ENCODE peak calls at places on chromosomes 7 and 10, in five cellular contexts. R is DND-41, U is heart right ventricle, N is OCI-LY7, B is body of pancreas. M is an unnamed sample.

GRCh38 chr7:15457959-15458955 is 103.6 kb downstream of the AGMO start:
- DNase-seq in R (no peak), U (no peak), N (no peak), B (no peak), M (no peak)

GRCh38 chr7:142420554-142421362 is 162.9 kb upstream of the PRSS58 start:
- DNase-seq in R (peak), U (no peak), N (no peak), B (no peak), M (no peak)

GRCh38 chr7:139860090-139860773 is 31.2 kb downstream of the TBXAS1 start:
- DNase-seq in R (no peak), U (no peak), N (peak), B (peak), M (no peak)

GRCh38 chr7:108570146-108570755 is 577 bp downstream of the DNAJB9 start:
- DNase-seq in R (peak), U (peak), N (peak), B (peak), M (peak)

GRCh38 chr10:6522230-6522629 is 57.8 kb downstream of the PRKCQ start:
- DNase-seq in R (no peak), U (no peak), N (no peak), B (no peak), M (no peak)

GRCh38 chr10:85986777-85987176 is 379.8 kb downstream of the GRID1 start:
- DNase-seq in R (no peak), U (no peak), N (no peak), B (no peak), M (no peak)

GRCh38 chr7:100824499-100825214 is 2.7 kb downstream of the EPHB4 start:
- DNase-seq in R (no peak), U (no peak), N (no peak), B (no peak), M (no peak)

GRCh38 chr7:41421056-41421455 is 281.8 kb downstream of the INHBA start:
- DNase-seq in R (no peak), U (no peak), N (no peak), B (no peak), M (no peak)

GRCh38 chr7:55056577-55057480 is 38.0 kb downstream of the EGFR start:
- DNase-seq in R (no peak), U (no peak), N (no peak), B (no peak), M (no peak)

GRCh38 chr10:48199580-48200377 is 74.7 kb downstream of the FRMPD2 start:
- DNase-seq in R (peak), U (no peak), N (no peak), B (peak), M (no peak)

GRCh38 chr10:117464176-117464575 is 78.4 kb upstream of the EMX2 start:
- DNase-seq in R (no peak), U (no peak), N (no peak), B (no peak), M (no peak)

GRCh38 chr10:98272690-98273453 is 4.9 kb upstream of the LOXL4 start:
- DNase-seq in R (no peak), U (no peak), N (no peak), B (no peak), M (no peak)

GRCh38 chr7:157513162-157513621 is 176.4 kb downstream of the DNAJB6 start:
- DNase-seq in R (no peak), U (no peak), N (no peak), B (no peak), M (no peak)

GRCh38 chr10:95314519-95314918 is 23.7 kb upstream of the PDLIM1 start:
- DNase-seq in R (no peak), U (no peak), N (no peak), B (no peak), M (no peak)

GRCh38 chr10:23106508-23106907 is 11.1 kb downstream of the MSRB2 start:
- DNase-seq in R (no peak), U (no peak), N (no peak), B (no peak), M (no peak)

GRCh38 chr7:86918245-86918644 is 141.2 kb downstream of the ELAPOR2 start:
- DNase-seq in R (no peak), U (no peak), N (no peak), B (no peak), M (no peak)

GRCh38 chr7:110721395-110721794 is 369.5 kb upstream of the LRRN3 start:
- DNase-seq in R (no peak), U (no peak), N (no peak), B (no peak), M (no peak)

GRCh38 chr7:28125381-28126046 is 55.1 kb downstream of the JAZF1 start:
- DNase-seq in R (no peak), U (no peak), N (no peak), B (no peak), M (no peak)

GRCh38 chr10:6491841-6492609 is 88.1 kb downstream of the PRKCQ start:
- DNase-seq in R (no peak), U (no peak), N (no peak), B (no peak), M (peak)

GRCh38 chr7:99143522-99143852 is 421 bp downstream of the SMURF1 start:
- DNase-seq in R (no peak), U (no peak), N (no peak), B (no peak), M (no peak)

GRCh38 chr10:44974628-44975431 is 3.8 kb downstream of the DEPP1 start:
- DNase-seq in R (peak), U (peak), N (peak), B (peak), M (peak)

GRCh38 chr7:116582806-116583444 is 58.1 kb downstream of the CAV1 start:
- DNase-seq in R (no peak), U (peak), N (no peak), B (no peak), M (no peak)

GRCh38 chr7:13829914-13830603 is 159.4 kb downstream of the ETV1 start:
- DNase-seq in R (no peak), U (peak), N (no peak), B (no peak), M (no peak)

GRCh38 chr7:75631711-75632110 is 107.0 kb downstream of the HIP1 start:
- DNase-seq in R (no peak), U (no peak), N (no peak), B (no peak), M (no peak)

GRCh38 chr10:22002531-22003110 is 909 bp downstream of the DNAJC1 start:
- DNase-seq in R (peak), U (no peak), N (peak), B (peak), M (peak)

GRCh38 chr10:71735709-71736569 is 16.4 kb upstream of the C10orf105 start:
- DNase-seq in R (peak), U (no peak), N (peak), B (peak), M (peak)

GRCh38 chr10:75588031-75588430 is 156.6 kb downstream of the LRMDA start:
- DNase-seq in R (no peak), U (no peak), N (no peak), B (no peak), M (no peak)

GRCh38 chr7:138429577-138430250 is 30.3 kb upstream of the TRIM24 start:
- DNase-seq in R (no peak), U (no peak), N (peak), B (no peak), M (no peak)

GRCh38 chr10:58782876-58783859 is 270.5 kb downstream of the BICC1 start:
- DNase-seq in R (no peak), U (peak), N (no peak), B (peak), M (no peak)

GRCh38 chr7:121901026-121901425 is 28.1 kb downstream of the PTPRZ1 start:
- DNase-seq in R (no peak), U (no peak), N (no peak), B (no peak), M (no peak)

GRCh38 chr10:131921191-131921590 is 20.4 kb downstream of the PPP2R2D start:
- DNase-seq in R (no peak), U (no peak), N (no peak), B (no peak), M (no peak)

GRCh38 chr7:47093835-47094234 is 488.1 kb downstream of the TNS3 start:
- DNase-seq in R (no peak), U (no peak), N (no peak), B (no peak), M (no peak)

GRCh38 chr7:133423618-133424017 is 170.7 kb downstream of the EXOC4 start:
- DNase-seq in R (no peak), U (no peak), N (no peak), B (no peak), M (no peak)

GRCh38 chr7:31493714-31494181 is 20.1 kb upstream of the ITPRID1 start:
- DNase-seq in R (no peak), U (no peak), N (no peak), B (peak), M (no peak)

GRCh38 chr7:149715476-149715875 is 57.9 kb downstream of the ZNF467 start:
- DNase-seq in R (no peak), U (no peak), N (no peak), B (no peak), M (no peak)
- H3K4me3 ChIP-seq in R (no peak), U (peak), N (peak), B (peak), M (peak)

GRCh38 chr10:133022784-133023115 is 65.0 kb upstream of the ADGRA1 start:
- DNase-seq in R (no peak), U (peak), N (no peak), B (no peak), M (no peak)
- H3K27ac ChIP-seq in R (no peak), U (no peak), N (no peak), B (no peak), M (no peak)

GRCh38 chr7:1533569-1534329 is 3.2 kb downstream of the MAFK start:
- DNase-seq in R (no peak), U (peak), N (no peak), B (peak), M (no peak)

GRCh38 chr7:1534330-1535099 is 4.0 kb downstream of the MAFK start:
- DNase-seq in R (no peak), U (no peak), N (no peak), B (no peak), M (no peak)

GRCh38 chr7:1532456-1533254 is 2.2 kb downstream of the MAFK start:
- DNase-seq in R (no peak), U (peak), N (peak), B (peak), M (peak)

GRCh38 chr7:1531979-1532455 is 1.5 kb downstream of the MAFK start:
- DNase-seq in R (no peak), U (peak), N (no peak), B (no peak), M (no peak)

GRCh38 chr7:1533255-1533568 is 2.7 kb downstream of the MAFK start:
- DNase-seq in R (no peak), U (no peak), N (no peak), B (no peak), M (no peak)
- H3K4me3 ChIP-seq in R (peak), U (peak), N (peak), B (no peak), M (peak)

DNA sequence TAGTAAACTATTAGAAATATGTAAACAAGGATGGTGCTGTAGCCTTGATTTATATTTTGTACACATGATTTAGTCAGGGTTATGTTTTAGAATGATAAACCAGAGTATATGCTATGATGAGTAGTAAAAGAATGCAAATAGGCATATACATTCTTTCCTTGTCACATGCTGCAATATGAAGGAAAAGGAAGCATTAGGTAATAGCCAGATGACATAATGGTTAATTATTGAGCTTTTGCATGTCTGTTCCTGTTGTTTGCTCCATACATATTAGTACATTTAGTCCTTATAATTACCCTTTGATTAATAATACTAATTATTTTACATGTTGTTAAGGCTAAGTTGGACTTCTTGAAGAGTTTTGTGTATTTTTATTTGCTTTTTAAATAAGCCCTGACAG is 68.2 kb downstream of the PHTF2 start:
- DNase-seq in R (no peak), U (no peak), N (no peak), B (no peak), M (no peak)
- H3K27ac ChIP-seq in R (no peak), U (no peak), N (no peak), B (no peak), M (no peak)

GRCh38 chr10:62584216-62584615 is 210.0 kb downstream of the ZNF365 start:
- DNase-seq in R (no peak), U (no peak), N (no peak), B (no peak), M (no peak)

GRCh38 chr10:62582804-62583208 is 208.6 kb downstream of the ZNF365 start:
- DNase-seq in R (no peak), U (peak), N (no peak), B (peak), M (no peak)

GRCh38 chr10:62581351-62581750 is 207.2 kb downstream of the ZNF365 start:
- DNase-seq in R (no peak), U (no peak), N (no peak), B (no peak), M (no peak)

GRCh38 chr10:62580396-62580795 is 206.2 kb downstream of the ZNF365 start:
- DNase-seq in R (no peak), U (no peak), N (no peak), B (no peak), M (no peak)

GRCh38 chr10:62582098-62582705 is 208.0 kb downstream of the ZNF365 start:
- DNase-seq in R (no peak), U (no peak), N (no peak), B (no peak), M (no peak)
- H3K4me3 ChIP-seq in R (no peak), U (no peak), N (no peak), B (no peak), M (no peak)

DNA sequence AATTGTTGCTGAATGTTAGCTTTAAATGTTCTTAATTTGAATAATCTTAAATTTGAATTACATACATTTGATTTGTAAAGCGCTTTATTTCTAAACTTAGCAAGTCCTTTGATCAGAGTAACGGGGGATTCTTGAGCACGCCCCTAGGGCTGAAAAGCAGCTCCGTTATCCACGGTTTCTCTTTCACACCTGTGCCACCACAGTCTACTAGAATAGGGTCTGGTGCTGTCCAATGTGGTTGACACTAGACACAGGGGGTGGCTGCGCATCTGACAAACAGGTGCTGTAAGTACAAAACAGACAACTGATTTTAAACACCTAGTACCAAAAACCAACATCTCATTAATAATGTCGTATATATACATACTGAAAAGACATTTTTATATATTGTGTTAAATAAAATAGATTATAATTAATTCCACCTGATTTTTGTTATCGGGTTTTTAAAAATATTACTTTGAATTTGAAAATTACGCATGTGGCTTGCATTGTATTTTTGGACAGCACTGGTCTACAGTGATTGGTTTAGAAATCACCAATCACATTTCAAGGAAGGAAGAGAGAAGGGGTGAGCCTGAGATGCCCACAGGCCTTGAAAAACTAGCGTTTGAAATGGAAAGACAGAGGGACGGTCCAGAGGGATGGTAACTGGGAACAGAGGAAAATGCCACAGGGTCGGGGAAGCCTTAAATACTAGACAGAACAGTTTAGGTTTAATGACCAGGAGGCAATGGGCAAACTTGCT is 7.3 kb downstream of the SEPHS1 start:
- DNase-seq in R (peak), U (no peak), N (peak), B (no peak), M (peak)
- H3K27ac ChIP-seq in R (no peak), U (peak), N (peak), B (no peak), M (no peak)

GRCh38 chr7:30114536-30115258 is 20.1 kb upstream of the MTURN start:
- DNase-seq in R (no peak), U (no peak), N (peak), B (no peak), M (no peak)

GRCh38 chr7:30117886-30118285 is 16.9 kb upstream of the MTURN start:
- DNase-seq in R (no peak), U (no peak), N (no peak), B (no peak), M (no peak)

GRCh38 chr7:30116771-30117170 is 18.0 kb upstream of the MTURN start:
- DNase-seq in R (no peak), U (peak), N (no peak), B (no peak), M (no peak)

GRCh38 chr7:30113144-30113543 is 21.6 kb upstream of the MTURN start:
- DNase-seq in R (no peak), U (no peak), N (no peak), B (no peak), M (no peak)

DNA sequence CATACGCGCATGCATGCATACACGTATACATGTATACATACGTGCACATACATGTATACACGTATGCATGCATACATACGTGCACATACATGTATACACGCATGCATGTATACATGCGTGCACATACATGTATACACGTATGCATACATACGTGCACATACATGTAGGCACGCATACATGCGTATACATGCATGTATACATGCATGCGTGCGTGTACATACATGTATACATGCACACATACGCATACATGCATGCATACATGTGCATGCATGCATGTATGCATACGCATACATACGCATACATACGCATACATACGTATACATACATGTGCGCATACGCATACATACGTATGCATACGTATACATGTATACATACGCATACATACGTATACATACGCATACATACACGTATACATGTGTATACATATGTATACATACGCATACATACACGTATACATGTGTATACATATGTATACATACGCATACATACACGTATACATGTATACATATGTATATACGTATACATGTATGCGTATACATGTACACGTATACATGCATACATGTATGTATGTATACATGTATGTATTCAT is 19.0 kb upstream of the MTURN start:
- DNase-seq in R (no peak), U (no peak), N (no peak), B (no peak), M (no peak)
- H3K4me3 ChIP-seq in R (no peak), U (no peak), N (no peak), B (no peak), M (no peak)

GRCh38 chr10:15792777-15793176 is 67.5 kb downstream of the MINDY3 start:
- DNase-seq in R (no peak), U (no peak), N (no peak), B (no peak), M (no peak)
- H3K27ac ChIP-seq in R (no peak), U (no peak), N (no peak), B (no peak), M (no peak)

DNA sequence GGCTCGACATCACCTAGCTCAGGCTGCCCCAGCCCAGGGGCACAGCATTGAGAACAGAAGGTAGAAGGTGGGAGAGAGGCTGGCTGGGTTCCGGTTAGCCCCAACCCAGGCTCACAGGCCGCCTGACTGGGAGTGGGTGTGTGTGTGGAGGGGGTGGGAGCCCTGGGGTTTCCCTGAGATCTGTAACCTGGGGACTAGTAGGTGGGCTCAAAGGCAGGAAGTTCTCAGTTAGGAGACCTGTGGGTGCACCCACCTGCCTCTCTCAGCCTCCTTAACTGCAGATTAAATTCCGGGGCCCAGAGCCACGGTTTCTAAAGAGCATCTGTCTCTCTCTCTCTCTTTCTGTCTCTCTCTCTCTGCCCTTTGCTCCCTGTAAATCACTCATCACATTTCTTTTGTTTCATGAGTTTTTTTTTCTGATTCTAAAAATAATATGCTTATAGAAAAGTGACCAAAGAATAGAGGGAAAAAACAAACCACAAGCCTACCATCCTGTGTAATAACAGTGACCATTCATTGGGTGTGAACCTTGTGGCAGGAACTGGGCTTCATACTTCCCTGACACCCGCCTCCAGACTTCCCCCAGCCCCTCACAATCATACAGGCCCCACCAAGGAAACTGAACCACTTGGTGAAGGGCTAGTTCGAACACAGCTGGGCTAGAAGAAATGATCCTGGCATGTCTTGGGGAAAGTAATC is 83.4 kb upstream of the SMNDC1 start:
- DNase-seq in R (no peak), U (no peak), N (peak), B (no peak), M (peak)
- H3K4me3 ChIP-seq in R (no peak), U (no peak), N (peak), B (no peak), M (no peak)

DNA sequence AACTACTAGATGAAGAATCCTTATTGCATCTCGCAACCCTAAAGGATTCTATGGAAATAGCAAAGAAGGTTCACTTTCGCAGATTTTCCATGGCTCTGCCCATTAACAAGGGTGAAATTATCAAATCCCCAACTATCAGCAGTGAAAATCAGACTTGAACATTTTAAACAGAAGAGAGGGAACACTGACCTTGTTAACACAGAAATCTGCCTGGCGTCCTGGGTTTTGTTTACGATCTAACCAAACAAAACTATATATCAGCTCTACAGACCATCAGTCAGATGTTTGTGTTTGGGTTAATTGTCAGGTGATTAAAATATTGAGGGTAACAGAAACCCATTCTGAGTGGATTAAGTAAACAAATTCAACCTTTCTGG is 1.9 kb downstream of the CTTNBP2 start:
- DNase-seq in R (no peak), U (no peak), N (no peak), B (no peak), M (no peak)
- H3K27ac ChIP-seq in R (no peak), U (no peak), N (no peak), B (no peak), M (no peak)